ENCODE peak calls at places on chromosomes 5 and 9, in four cellular contexts. L, Q, N and J are unnamed samples.

GRCh38 chr9:95981741-95982390 is 106.4 kb downstream of the ERCC6L2 start:
- DNase-seq in L (no peak), Q (no peak), N (peak), J (no peak)

GRCh38 chr5:143986567-143987242 is 174.7 kb downstream of the HMHB1 start:
- DNase-seq in L (no peak), Q (no peak), N (peak), J (no peak)

GRCh38 chr5:128825826-128826225 is 139.5 kb upstream of the SLC27A6 start:
- DNase-seq in L (no peak), Q (no peak), N (peak), J (no peak)

GRCh38 chr5:10424124-10424731 is 17.5 kb upstream of the ROPN1L start:
- DNase-seq in L (peak), Q (peak), N (peak), J (peak)

GRCh38 chr5:122500245-122501086 is 188.4 kb downstream of the SNCAIP start:
- DNase-seq in L (peak), Q (peak), N (peak), J (peak)

GRCh38 chr5:122772446-122772845 is 2.4 kb upstream of the SNX2 start:
- DNase-seq in L (no peak), Q (peak), N (no peak), J (no peak)

GRCh38 chr5:125868035-125868434 is 555.2 kb upstream of the GRAMD2B start:
- DNase-seq in L (no peak), Q (no peak), N (no peak), J (no peak)

GRCh38 chr5:142659405-142659804 is 26.5 kb downstream of the FGF1 start:
- DNase-seq in L (no peak), Q (no peak), N (no peak), J (no peak)

GRCh38 chr9:133959171-133959570 is 33.0 kb downstream of the VAV2 start:
- DNase-seq in L (no peak), Q (no peak), N (no peak), J (no peak)

GRCh38 chr5:61298580-61298979 is 33.5 kb upstream of the ZSWIM6 start:
- DNase-seq in L (no peak), Q (peak), N (peak), J (no peak)

GRCh38 chr9:85987236-85987635 is 46.3 kb downstream of the NAA35 start:
- DNase-seq in L (no peak), Q (no peak), N (no peak), J (no peak)

GRCh38 chr9:115115117-115115880 is 2.7 kb downstream of the TNC start:
- DNase-seq in L (no peak), Q (no peak), N (no peak), J (no peak)

GRCh38 chr9:115117999-115118470 is at the start of gene TNC:
- DNase-seq in L (peak), Q (no peak), N (peak), J (no peak)

GRCh38 chr9:115118471-115119156 is 657 bp upstream of the TNC start:
- DNase-seq in L (peak), Q (no peak), N (peak), J (peak)

GRCh38 chr9:115115924-115116323 is 2.0 kb downstream of the TNC start:
- DNase-seq in L (peak), Q (no peak), N (no peak), J (peak)

GRCh38 chr9:115116620-115117284 is 1.2 kb downstream of the TNC start:
- DNase-seq in L (no peak), Q (no peak), N (no peak), J (no peak)
- TF ChIP-seq MYC in L (no peak), Q (no peak), N (no peak), J (no peak)

GRCh38 chr5:17275279-17276158 is 58.1 kb downstream of the BASP1 start:
- DNase-seq in L (no peak), Q (no peak), N (no peak), J (no peak)
- TF ChIP-seq POLR2A in L (no peak), Q (no peak), N (no peak), J (no peak)

GRCh38 chr5:149559712-149560111 is 8.5 kb upstream of the CSNK1A1 start:
- DNase-seq in L (no peak), Q (no peak), N (no peak), J (peak)

GRCh38 chr5:149567226-149567625 is 14.1 kb upstream of the ARHGEF37 start:
- DNase-seq in L (no peak), Q (no peak), N (no peak), J (no peak)

GRCh38 chr5:149563461-149563860 is 12.2 kb upstream of the CSNK1A1 start:
- DNase-seq in L (no peak), Q (no peak), N (no peak), J (no peak)

GRCh38 chr5:149561848-149562247 is 10.6 kb upstream of the CSNK1A1 start:
- DNase-seq in L (peak), Q (peak), N (peak), J (peak)
- H3K4me3 ChIP-seq in L (peak), Q (no peak), N (no peak), J (no peak)

GRCh38 chr9:136111190-136111589 is 7.5 kb downstream of the TMEM250 start:
- DNase-seq in L (no peak), Q (no peak), N (no peak), J (no peak)
- TF ChIP-seq MYC in L (no peak), Q (no peak), N (no peak), J (no peak)

DNA sequence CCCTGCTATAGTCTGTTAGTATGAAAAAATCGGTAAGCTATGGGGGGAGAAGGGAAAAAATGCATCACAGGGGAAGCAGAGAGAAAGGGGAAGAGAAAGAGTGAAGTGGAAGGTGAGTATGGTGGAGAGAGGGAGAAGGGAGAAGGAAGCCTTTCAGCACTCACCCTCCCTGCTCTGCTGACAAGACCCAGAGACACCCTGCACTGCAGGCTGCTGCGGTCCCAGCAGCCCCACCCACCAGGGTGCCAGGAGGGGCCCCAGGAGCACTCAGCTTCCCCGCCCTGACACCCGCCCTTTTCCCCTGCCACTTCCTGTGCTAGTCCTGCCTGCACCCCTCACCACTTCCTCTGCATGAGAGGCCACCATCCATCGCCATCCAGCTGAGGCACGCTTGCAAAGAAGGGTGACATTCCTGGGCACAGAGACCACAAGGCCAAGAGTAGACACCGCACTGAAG is 12.7 kb downstream of the STK10 start:
- DNase-seq in L (no peak), Q (peak), N (no peak), J (peak)
- TF ChIP-seq POLR2A in L (no peak), Q (no peak), N (no peak), J (peak)

DNA sequence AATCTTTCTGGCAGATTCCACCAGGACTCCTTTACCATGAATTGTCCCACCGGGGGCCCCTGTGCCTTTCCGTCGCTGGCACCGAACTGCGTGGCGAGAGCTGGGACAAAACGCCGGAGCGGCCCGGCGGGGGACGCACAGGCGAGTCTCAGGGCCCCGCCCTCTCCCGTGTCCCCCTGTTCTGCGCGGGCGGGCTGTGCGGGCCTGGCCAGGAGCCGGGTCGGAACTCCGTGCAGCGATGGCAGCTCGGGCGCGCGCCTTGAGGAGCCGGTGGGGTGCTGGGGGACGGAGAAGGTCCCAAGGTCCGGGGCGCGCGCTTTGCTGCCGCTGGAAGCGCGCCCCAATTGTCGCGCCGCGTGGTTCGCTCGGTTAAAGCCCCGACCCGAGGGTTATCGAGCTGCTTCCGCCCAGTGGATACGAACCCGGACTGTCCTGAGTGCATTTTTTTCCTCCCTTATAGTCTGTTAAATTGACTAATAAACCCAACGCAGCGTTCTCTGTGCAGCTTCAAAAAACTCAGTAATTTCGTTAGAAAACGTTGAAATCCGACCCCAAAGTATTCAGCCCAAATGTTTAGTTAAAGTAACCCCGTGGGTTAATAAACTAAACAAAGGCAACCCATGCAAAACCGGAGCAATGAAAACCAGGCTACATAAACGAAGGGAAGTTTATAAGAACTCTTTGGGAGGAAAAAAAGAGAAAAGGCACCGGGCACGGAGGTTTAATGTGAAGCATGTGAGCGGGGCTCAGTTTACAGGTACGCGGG is 125.4 kb downstream of the TMEM174 start:
- DNase-seq in L (no peak), Q (no peak), N (no peak), J (no peak)
- H3K4me3 ChIP-seq in L (no peak), Q (no peak), N (no peak), J (no peak)

GRCh38 chr5:170280090-170280493 is 17.5 kb downstream of the LCP2 start:
- DNase-seq in L (no peak), Q (no peak), N (no peak), J (no peak)

GRCh38 chr5:170277953-170278352 is 19.6 kb downstream of the LCP2 start:
- DNase-seq in L (no peak), Q (no peak), N (no peak), J (peak)

GRCh38 chr5:170278611-170279500 is 18.7 kb downstream of the LCP2 start:
- DNase-seq in L (no peak), Q (no peak), N (no peak), J (peak)

GRCh38 chr5:170273968-170274710 is 23.4 kb downstream of the LCP2 start:
- DNase-seq in L (peak), Q (no peak), N (peak), J (peak)

GRCh38 chr5:170275376-170275994 is 22.1 kb downstream of the LCP2 start:
- DNase-seq in L (no peak), Q (no peak), N (no peak), J (no peak)
- TF ChIP-seq MYC in L (no peak), Q (no peak), N (no peak), J (no peak)

GRCh38 chr5:87268126-87268969 is 665 bp downstream of the RASA1 start:
- DNase-seq in L (peak), Q (peak), N (peak), J (no peak)
- TF ChIP-seq POLR2A in L (peak), Q (no peak), N (no peak), J (peak)

GRCh38 chr5:1423901-1424603 is 21.2 kb downstream of the SLC6A3 start:
- DNase-seq in L (no peak), Q (no peak), N (no peak), J (no peak)
- H3K4me3 ChIP-seq in L (no peak), Q (no peak), N (no peak), J (no peak)